ENCODE peak calls at places on chromosome 1, in four cellular contexts. G is right cardiac atrium, I is NCI-H1930, T is AG08396. N is an unnamed sample.

GRCh38 chr1:104991702-104992101 is 1242.0 kb downstream of the AMY1C start:
- DNase-seq in I (no peak), T (no peak), G (no peak), N (no peak)

GRCh38 chr1:200877839-200878551 is 5.2 kb downstream of the GPR25 start:
- DNase-seq in G (no peak), T (peak), I (no peak), N (no peak)

GRCh38 chr1:182771187-182771984 is 18.2 kb upstream of the NPL start:
- DNase-seq in T (no peak), I (no peak), G (no peak), N (no peak)

GRCh38 chr1:246012271-246012854 is 494.7 kb downstream of the SMYD3 start:
- DNase-seq in I (no peak), T (peak), G (no peak), N (no peak)

GRCh38 chr1:110647254-110647891 is 27.4 kb downstream of the KCNA3 start:
- DNase-seq in T (peak), I (no peak), G (no peak), N (no peak)

GRCh38 chr1:236168716-236169429 is 26.5 kb downstream of the GPR137B start:
- DNase-seq in T (no peak), I (no peak), G (peak), N (peak)

GRCh38 chr1:3495776-3496745 is 41.6 kb downstream of the ARHGEF16 start:
- DNase-seq in T (no peak), G (no peak), I (no peak), N (no peak)

GRCh38 chr1:227954163-227954850 is 6.6 kb upstream of the WNT9A start:
- DNase-seq in T (peak), I (no peak), G (no peak), N (no peak)

GRCh38 chr1:161420763-161421455 is 53.2 kb upstream of the CFAP126 start:
- DNase-seq in I (no peak), T (no peak), G (no peak), N (no peak)

GRCh38 chr1:116292929-116293725 is 79.9 kb upstream of the ATP1A1 start:
- DNase-seq in T (no peak), I (no peak), G (peak), N (no peak)

GRCh38 chr1:43365678-43366077 is 2.1 kb downstream of the ELOVL1 start:
- DNase-seq in T (no peak), I (no peak), G (no peak), N (no peak)

N was measured in left ventricle myocardium superior.